ENCODE peak calls at places on chromosomes 11 and 22, in nine cellular contexts. G, T, N, D, E, Q, C, A and P are unnamed samples.

GRCh38 chr11:114131366-114131963 is 72.0 kb downstream of the ZBTB16 start:
- DNase-seq in N (peak; percentile 55), C (no peak), T (no peak), D (no peak), A (no peak), Q (no peak), E (no peak), G (no peak), P (no peak)

GRCh38 chr11:119861160-119861559 is 132.2 kb upstream of the NECTIN1 start:
- DNase-seq in N (no peak), A (no peak), Q (no peak), D (no peak), T (no peak), E (no peak), G (no peak), C (no peak), P (no peak)

GRCh38 chr11:1351278-1351937 is 38.3 kb upstream of the BRSK2 start:
- DNase-seq in A (no peak), Q (no peak), N (no peak), G (no peak), C (no peak), D (peak; percentile 71), T (no peak), E (no peak), P (no peak)

GRCh38 chr11:14105446-14105845 is 142.9 kb downstream of the SPON1 start:
- DNase-seq in T (no peak), N (no peak), A (no peak), C (no peak), Q (no peak), G (no peak), E (no peak), D (no peak), P (no peak)

GRCh38 chr11:112526699-112527410 is 266.2 kb upstream of the PLET1 start:
- DNase-seq in Q (no peak), A (no peak), C (no peak), E (no peak), D (no peak), T (no peak), N (no peak), G (no peak), P (no peak)

GRCh38 chr22:50490531-50491308 is 4.1 kb downstream of the MIOX start:
- DNase-seq in C (no peak), Q (no peak), G (no peak), A (no peak), D (no peak), E (no peak), T (no peak), N (no peak), P (no peak)

GRCh38 chr11:68978931-68979591 is 1.7 kb downstream of the MRGPRD start:
- DNase-seq in A (no peak), N (no peak), G (no peak), Q (no peak), D (peak; percentile 4), C (peak; percentile 44), E (no peak), T (no peak), P (no peak)

GRCh38 chr11:8867856-8868705 is 42.9 kb upstream of the AKIP1 start:
- DNase-seq in A (no peak), E (no peak), C (no peak), T (no peak), D (no peak), G (no peak), N (no peak), Q (no peak), P (no peak)

GRCh38 chr22:47334596-47334995 is 572.1 kb downstream of the TBC1D22A start:
- DNase-seq in Q (no peak), A (no peak), C (no peak), D (no peak), G (no peak), N (no peak), T (no peak), E (no peak), P (no peak)
- H3K9me3 ChIP-seq in Q (no peaks in the 10 kb centered on the region), A (no peaks in the 10 kb centered on the region), C (no peaks in the 10 kb centered on the region), D (no peaks in the 10 kb centered on the region), G (no peaks in the 10 kb centered on the region), N (no peaks in the 10 kb centered on the region), T (no peaks in the 10 kb centered on the region), E (peaks cover 3% of the 10 kb centered on the region), P (no peaks in the 10 kb centered on the region)

GRCh38 chr22:47534150-47535133 is 772.0 kb downstream of the TBC1D22A start:
- DNase-seq in A (no peak), C (peak; percentile 56), N (no peak), G (peak; percentile 47), D (no peak), T (no peak), Q (no peak), E (no peak), P (no peak)
- H3K9me3 ChIP-seq in A (no peaks in the 10 kb centered on the region), C (no peaks in the 10 kb centered on the region), N (no peaks in the 10 kb centered on the region), G (no peaks in the 10 kb centered on the region), D (no peaks in the 10 kb centered on the region), T (no peaks in the 10 kb centered on the region), Q (no peaks in the 10 kb centered on the region), E (no peaks in the 10 kb centered on the region), P (no peaks in the 10 kb centered on the region)

DNA sequence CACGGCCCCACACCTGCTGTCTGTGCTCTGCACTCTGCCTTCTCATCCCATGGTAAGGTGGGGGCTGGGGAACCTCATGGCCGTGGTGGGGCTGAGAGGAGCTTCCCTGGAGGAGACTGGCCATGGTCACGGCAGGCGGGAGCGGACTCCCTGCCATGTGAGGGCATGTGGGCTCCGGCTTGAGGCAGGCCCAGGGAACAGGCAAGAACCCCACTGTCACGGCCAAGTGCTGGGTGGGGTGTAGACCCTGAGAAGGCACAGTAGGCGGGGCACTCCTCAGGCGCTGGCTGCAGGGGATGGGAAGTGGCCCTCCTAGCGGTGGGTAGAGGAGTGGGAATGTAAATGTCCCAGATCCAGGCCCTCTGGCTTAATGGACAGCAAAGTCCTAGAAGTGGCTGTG is 1262.7 kb downstream of the BRD1 start:
- DNase-seq in D (no peak), N (no peak), G (no peak), E (no peak), Q (no peak), C (peak; percentile 14), T (no peak), A (no peak), P (no peak)
- H3K9me3 ChIP-seq in D (no peaks in the 10 kb centered on the region), N (no peaks in the 10 kb centered on the region), G (no peaks in the 10 kb centered on the region), E (no peaks in the 10 kb centered on the region), Q (no peaks in the 10 kb centered on the region), C (no peaks in the 10 kb centered on the region), T (no peaks in the 10 kb centered on the region), A (no peaks in the 10 kb centered on the region), P (no peaks in the 10 kb centered on the region)

GRCh38 chr22:49351761-49352221 is 475.9 kb downstream of the BRD1 start:
- DNase-seq in A (peak; percentile 22), N (no peak), Q (no peak), T (no peak), G (no peak), E (no peak), C (no peak), D (no peak), P (no peak)
- H3K9me3 ChIP-seq in A (no peaks in the 10 kb centered on the region), N (no peaks in the 10 kb centered on the region), Q (no peaks in the 10 kb centered on the region), T (no peaks in the 10 kb centered on the region), G (no peaks in the 10 kb centered on the region), E (no peaks in the 10 kb centered on the region), C (no peaks in the 10 kb centered on the region), D (no peaks in the 10 kb centered on the region), P (no peaks in the 10 kb centered on the region)

GRCh38 chr11:125551835-125552342 is 17.4 kb upstream of the EI24 start:
- DNase-seq in N (no peak), D (no peak), G (no peak), Q (no peak), E (no peak), C (no peak), T (no peak), A (no peak), P (no peak)

GRCh38 chr11:125550780-125551179 is 18.5 kb upstream of the EI24 start:
- DNase-seq in Q (no peak), N (no peak), T (no peak), A (no peak), G (no peak), C (no peak), D (no peak), E (no peak), P (no peak)

GRCh38 chr11:125552927-125553326 is 16.4 kb upstream of the EI24 start:
- DNase-seq in T (no peak), N (no peak), G (no peak), D (no peak), E (no peak), Q (no peak), C (no peak), A (no peak), P (no peak)

GRCh38 chr11:125553357-125553756 is 15.9 kb upstream of the EI24 start:
- DNase-seq in G (no peak), E (no peak), Q (no peak), N (no peak), T (no peak), C (no peak), A (no peak), D (no peak), P (no peak)

GRCh38 chr11:125554038-125554437 is 15.2 kb upstream of the EI24 start:
- DNase-seq in T (no peak), G (no peak), E (no peak), C (no peak), Q (no peak), D (no peak), N (no peak), A (no peak), P (no peak)
- H3K9me3 ChIP-seq in T (no peaks in the 10 kb centered on the region), G (peaks cover 3% of the 10 kb centered on the region), E (peaks cover 6% of the 10 kb centered on the region), C (no peaks in the 10 kb centered on the region), Q (peaks cover 17% of the 10 kb centered on the region), D (no peaks in the 10 kb centered on the region), N (peaks cover 35% of the 10 kb centered on the region), A (peaks cover 20% of the 10 kb centered on the region), P (peaks cover 15% of the 10 kb centered on the region)